ENCODE peak calls at places on chromosomes 2 and 18, in ten cellular contexts. L, P, N, T, R, I, S, U, D and G are unnamed samples.

GRCh38 chr2:110105608-110106467 is 9.8 kb downstream of the MALL start:
- DNase-seq in L (no peak), P (peak; percentile 82), N (no peak), T (peak; percentile 20), R (no peak), I (peak; percentile 38), S (no peak), U (peak; percentile 57), D (no peak), G (no peak)

GRCh38 chr2:238924496-238925195 is 76.8 kb downstream of the TWIST2 start:
- DNase-seq in L (peak; percentile 62), P (no peak), N (no peak), T (no peak), R (no peak), I (no peak), S (no peak), U (peak; percentile 25), D (peak; percentile 14), G (no peak)

GRCh38 chr18:79682896-79683625 is 3.5 kb downstream of the CTDP1 start:
- DNase-seq in L (no peak), P (no peak), N (no peak), T (no peak), R (no peak), I (no peak), S (no peak), U (no peak), D (no peak), G (no peak)

GRCh38 chr2:109348645-109349554 is 219.9 kb downstream of the SH3RF3 start:
- DNase-seq in L (peak; percentile 43), P (no peak), N (no peak), T (no peak), R (no peak), I (no peak), S (no peak), U (no peak), D (peak; percentile 60), G (no peak)

GRCh38 chr2:104474725-104475124 is 379.2 kb upstream of the POU3F3 start:
- DNase-seq in L (no peak), P (no peak), N (no peak), T (no peak), R (no peak), I (no peak), S (no peak), U (no peak), D (no peak), G (no peak)

GRCh38 chr2:181876614-181877063 is 14.9 kb upstream of the ITPRID2 start:
- DNase-seq in L (no peak), P (peak; percentile 69), N (no peak), T (peak; percentile 18), R (no peak), I (peak; percentile 56), S (no peak), U (no peak), D (no peak), G (no peak)

GRCh38 chr2:237466266-237466665 is 20.8 kb upstream of the MLPH start:
- DNase-seq in L (no peak), P (no peak), N (no peak), T (no peak), R (no peak), I (no peak), S (no peak), U (no peak), D (no peak), G (no peak)

GRCh38 chr2:78065366-78065765 is 543.2 kb upstream of the LRRTM4 start:
- DNase-seq in L (no peak), P (no peak), N (no peak), T (no peak), R (no peak), I (no peak), S (no peak), U (no peak), D (no peak), G (no peak)

GRCh38 chr18:5073026-5073944 is 123.8 kb downstream of the AKAIN1 start:
- DNase-seq in L (no peak), P (no peak), N (no peak), T (peak; percentile 17), R (peak; percentile 8), I (no peak), S (no peak), U (peak; percentile 19), D (peak; percentile 69), G (no peak)

GRCh38 chr2:61426267-61426897 is 44.5 kb downstream of the USP34 start:
- DNase-seq in L (no peak), P (peak; percentile 71), N (peak; percentile 54), T (no peak), R (peak; percentile 35), I (no peak), S (peak; percentile 30), U (peak; percentile 29), D (no peak), G (no peak)

GRCh38 chr2:177772529-177772928 is 300.0 kb downstream of the PDE11A start:
- DNase-seq in L (no peak), P (no peak), N (no peak), T (peak; percentile 71), R (no peak), I (no peak), S (no peak), U (no peak), D (peak; percentile 30), G (no peak)

GRCh38 chr2:152443771-152444170 is 108.8 kb downstream of the FMNL2 start:
- DNase-seq in L (peak; percentile 72), P (no peak), N (no peak), T (no peak), R (no peak), I (no peak), S (no peak), U (no peak), D (no peak), G (no peak)

GRCh38 chr18:76491436-76491800 is 3.6 kb downstream of the ZNF516 start:
- DNase-seq in L (peak; percentile 91), P (peak; percentile 88), N (peak; percentile 79), T (peak; percentile 80), R (peak; percentile 57), I (no peak), S (peak; percentile 74), U (peak; percentile 54), D (peak; percentile 87), G (no peak)

GRCh38 chr18:55559735-55560134 is 28.3 kb downstream of the TCF4 start:
- DNase-seq in L (no peak), P (no peak), N (no peak), T (no peak), R (no peak), I (no peak), S (no peak), U (no peak), D (no peak), G (no peak)

GRCh38 chr2:151905963-151906632 is 77.9 kb upstream of the ARL5A start:
- DNase-seq in L (no peak), P (no peak), N (no peak), T (no peak), R (no peak), I (no peak), S (no peak), U (no peak), D (no peak), G (no peak)

GRCh38 chr2:20366672-20367116 is 16.1 kb upstream of the PUM2 start:
- DNase-seq in L (no peak), P (no peak), N (no peak), T (no peak), R (no peak), I (no peak), S (no peak), U (no peak), D (no peak), G (no peak)

GRCh38 chr2:239880396-239880795 is 144.7 kb downstream of the NDUFA10 start:
- DNase-seq in L (no peak), P (peak; percentile 10), N (peak; percentile 22), T (no peak), R (no peak), I (no peak), S (no peak), U (no peak), D (no peak), G (no peak)

GRCh38 chr18:36281941-36282340 is 15.6 kb upstream of the FHOD3 start:
- DNase-seq in L (no peak), P (no peak), N (no peak), T (no peak), R (no peak), I (no peak), S (no peak), U (peak; percentile 21), D (peak; percentile 30), G (no peak)

GRCh38 chr2:189179607-189179979 is at the start of gene COL5A2:
- DNase-seq in L (peak; percentile 58), P (peak; percentile 38), N (no peak), T (peak; percentile 95), R (no peak), I (peak; percentile 88), S (peak; percentile 22), U (no peak), D (no peak), G (no peak)

GRCh38 chr2:229090231-229090630 is 180.9 kb downstream of the PID1 start:
- DNase-seq in L (peak; percentile 21), P (peak; percentile 23), N (no peak), T (no peak), R (no peak), I (peak; percentile 73), S (no peak), U (no peak), D (no peak), G (no peak)

GRCh38 chr2:172397136-172397825 is 30.1 kb upstream of the ITGA6 start:
- DNase-seq in L (no peak), P (no peak), N (peak; percentile 31), T (peak; percentile 40), R (no peak), I (no peak), S (no peak), U (no peak), D (no peak), G (no peak)

GRCh38 chr2:10397878-10398277 is 50.2 kb downstream of the ODC1 start:
- DNase-seq in L (no peak), P (no peak), N (no peak), T (no peak), R (no peak), I (no peak), S (no peak), U (no peak), D (no peak), G (no peak)

GRCh38 chr18:25814841-25815458 is 275.5 kb downstream of the SS18 start:
- DNase-seq in L (no peak), P (no peak), N (no peak), T (no peak), R (no peak), I (peak; percentile 40), S (no peak), U (no peak), D (no peak), G (no peak)

GRCh38 chr2:232592687-232593407 is 40.6 kb upstream of the EFHD1 start:
- DNase-seq in L (no peak), P (peak; percentile 78), N (no peak), T (peak; percentile 56), R (no peak), I (peak; percentile 52), S (no peak), U (no peak), D (no peak), G (no peak)

GRCh38 chr2:12227941-12228608 is 481.6 kb downstream of the LPIN1 start:
- DNase-seq in L (no peak), P (no peak), N (no peak), T (peak; percentile 65), R (no peak), I (no peak), S (no peak), U (no peak), D (no peak), G (no peak)

GRCh38 chr2:29747786-29748470 is 173.5 kb downstream of the ALK start:
- DNase-seq in L (no peak), P (no peak), N (peak; percentile 56), T (peak; percentile 44), R (no peak), I (peak; percentile 78), S (no peak), U (no peak), D (peak; percentile 91), G (no peak)

GRCh38 chr2:24821433-24821891 is 28.2 kb downstream of the CENPO start:
- DNase-seq in L (no peak), P (no peak), N (peak; percentile 24), T (no peak), R (no peak), I (no peak), S (no peak), U (no peak), D (no peak), G (no peak)

GRCh38 chr18:8454136-8454535 is 155.1 kb upstream of the RAB12 start:
- DNase-seq in L (no peak), P (no peak), N (no peak), T (no peak), R (no peak), I (no peak), S (no peak), U (no peak), D (no peak), G (no peak)